ENCODE peak calls at places on chromosomes 5 and 9, in eight cellular contexts. One of them, this sample, is unnamed.

GRCh38 chr9:137034709-137035506 is 3.0 kb upstream of the FUT7 start:
- DNase-seq in GM12865: peak
- DNase-seq in right atrium auricular region: peak
- DNase-seq in fibroblast of the aortic adventitia: peak
- DNase-seq in astrocyte: peak
- DNase-seq in thyroid gland: peak
- DNase-seq in Calu3: peak
- DNase-seq in heart right ventricle: peak
- DNase-seq in this sample: peak

GRCh38 chr5:149785341-149785740 is 55.2 kb downstream of the PPARGC1B start:
- DNase-seq in Calu3: no peak
- DNase-seq in right atrium auricular region: no peak
- DNase-seq in astrocyte: no peak
- DNase-seq in heart right ventricle: no peak
- DNase-seq in thyroid gland: no peak
- DNase-seq in fibroblast of the aortic adventitia: no peak
- DNase-seq in GM12865: no peak
- DNase-seq in this sample: no peak

GRCh38 chr9:14652729-14653377 is 40.4 kb downstream of the ZDHHC21 start:
- DNase-seq in thyroid gland: no peak
- DNase-seq in GM12865: no peak
- DNase-seq in Calu3: no peak
- DNase-seq in right atrium auricular region: no peak
- DNase-seq in astrocyte: peak
- DNase-seq in heart right ventricle: no peak
- DNase-seq in fibroblast of the aortic adventitia: peak
- DNase-seq in this sample: no peak

GRCh38 chr5:10246761-10247160 is 2.9 kb downstream of the ATPSCKMT start:
- DNase-seq in right atrium auricular region: no peak
- DNase-seq in astrocyte: no peak
- DNase-seq in Calu3: no peak
- DNase-seq in fibroblast of the aortic adventitia: no peak
- DNase-seq in heart right ventricle: no peak
- DNase-seq in GM12865: no peak
- DNase-seq in thyroid gland: peak
- DNase-seq in this sample: no peak

GRCh38 chr9:126986506-126986951 is 71.9 kb downstream of the RALGPS1 start:
- DNase-seq in thyroid gland: no peak
- DNase-seq in Calu3: no peak
- DNase-seq in astrocyte: no peak
- DNase-seq in GM12865: peak
- DNase-seq in fibroblast of the aortic adventitia: no peak
- DNase-seq in heart right ventricle: no peak
- DNase-seq in right atrium auricular region: no peak
- DNase-seq in this sample: no peak

GRCh38 chr5:138033275-138033808 is 463 bp upstream of the FAM13B start:
- DNase-seq in right atrium auricular region: no peak
- DNase-seq in Calu3: no peak
- DNase-seq in astrocyte: no peak
- DNase-seq in heart right ventricle: no peak
- DNase-seq in thyroid gland: no peak
- DNase-seq in GM12865: no peak
- DNase-seq in fibroblast of the aortic adventitia: no peak
- DNase-seq in this sample: no peak

GRCh38 chr5:112597831-112598230 is 139.9 kb upstream of the APC start:
- DNase-seq in GM12865: no peak
- DNase-seq in right atrium auricular region: no peak
- DNase-seq in astrocyte: no peak
- DNase-seq in fibroblast of the aortic adventitia: no peak
- DNase-seq in thyroid gland: no peak
- DNase-seq in heart right ventricle: no peak
- DNase-seq in Calu3: no peak
- DNase-seq in this sample: no peak

GRCh38 chr9:92097997-92098482 is 17.2 kb downstream of the SPTLC1 start:
- DNase-seq in heart right ventricle: peak
- DNase-seq in GM12865: no peak
- DNase-seq in thyroid gland: peak
- DNase-seq in right atrium auricular region: peak
- DNase-seq in Calu3: peak
- DNase-seq in fibroblast of the aortic adventitia: peak
- DNase-seq in astrocyte: peak
- DNase-seq in this sample: no peak

GRCh38 chr9:18438300-18438925 is 35.5 kb upstream of the ADAMTSL1 start:
- DNase-seq in Calu3: no peak
- DNase-seq in right atrium auricular region: no peak
- DNase-seq in fibroblast of the aortic adventitia: peak
- DNase-seq in heart right ventricle: peak
- DNase-seq in thyroid gland: peak
- DNase-seq in GM12865: no peak
- DNase-seq in astrocyte: peak
- DNase-seq in this sample: no peak

GRCh38 chr9:135440620-135441019 is 39.0 kb upstream of the PPP1R26 start:
- DNase-seq in right atrium auricular region: no peak
- DNase-seq in heart right ventricle: no peak
- DNase-seq in Calu3: peak
- DNase-seq in fibroblast of the aortic adventitia: no peak
- DNase-seq in GM12865: no peak
- DNase-seq in astrocyte: no peak
- DNase-seq in thyroid gland: peak
- DNase-seq in this sample: no peak

GRCh38 chr5:152066760-152067159 is 142.1 kb upstream of the GLRA1 start:
- DNase-seq in GM12865: no peak
- DNase-seq in astrocyte: no peak
- DNase-seq in Calu3: no peak
- DNase-seq in right atrium auricular region: no peak
- DNase-seq in thyroid gland: no peak
- DNase-seq in heart right ventricle: no peak
- DNase-seq in fibroblast of the aortic adventitia: no peak
- DNase-seq in this sample: no peak

GRCh38 chr9:32180597-32180996 is 203.8 kb upstream of the ACO1 start:
- DNase-seq in thyroid gland: no peak
- DNase-seq in right atrium auricular region: no peak
- DNase-seq in fibroblast of the aortic adventitia: no peak
- DNase-seq in heart right ventricle: no peak
- DNase-seq in Calu3: no peak
- DNase-seq in GM12865: no peak
- DNase-seq in astrocyte: no peak
- DNase-seq in this sample: no peak

GRCh38 chr9:97740848-97741821 is 44.0 kb upstream of the XPA start:
- DNase-seq in right atrium auricular region: peak
- DNase-seq in astrocyte: peak
- DNase-seq in GM12865: peak
- DNase-seq in thyroid gland: peak
- DNase-seq in fibroblast of the aortic adventitia: peak
- DNase-seq in heart right ventricle: peak
- DNase-seq in Calu3: no peak
- DNase-seq in this sample: peak

GRCh38 chr5:142613231-142613630 is 72.7 kb downstream of the FGF1 start:
- DNase-seq in fibroblast of the aortic adventitia: no peak
- DNase-seq in GM12865: no peak
- DNase-seq in astrocyte: peak
- DNase-seq in Calu3: no peak
- DNase-seq in heart right ventricle: no peak
- DNase-seq in thyroid gland: no peak
- DNase-seq in right atrium auricular region: no peak
- DNase-seq in this sample: no peak

GRCh38 chr9:20477940-20478620 is 144.2 kb downstream of the MLLT3 start:
- DNase-seq in right atrium auricular region: no peak
- DNase-seq in fibroblast of the aortic adventitia: peak
- DNase-seq in astrocyte: peak
- DNase-seq in Calu3: no peak
- DNase-seq in heart right ventricle: no peak
- DNase-seq in GM12865: peak
- DNase-seq in thyroid gland: no peak
- DNase-seq in this sample: no peak

GRCh38 chr5:143241892-143242291 is 161.6 kb downstream of the NR3C1 start:
- DNase-seq in thyroid gland: no peak
- DNase-seq in right atrium auricular region: no peak
- DNase-seq in heart right ventricle: no peak
- DNase-seq in Calu3: no peak
- DNase-seq in GM12865: no peak
- DNase-seq in fibroblast of the aortic adventitia: peak
- DNase-seq in astrocyte: peak
- DNase-seq in this sample: no peak

GRCh38 chr9:133974631-133975341 is 17.3 kb downstream of the VAV2 start:
- DNase-seq in right atrium auricular region: no peak
- DNase-seq in Calu3: no peak
- DNase-seq in thyroid gland: no peak
- DNase-seq in fibroblast of the aortic adventitia: no peak
- DNase-seq in heart right ventricle: no peak
- DNase-seq in astrocyte: no peak
- DNase-seq in GM12865: no peak
- DNase-seq in this sample: no peak

GRCh38 chr9:13917534-13917933 is 396.4 kb downstream of the NFIB start:
- DNase-seq in Calu3: no peak
- DNase-seq in GM12865: no peak
- DNase-seq in astrocyte: no peak
- DNase-seq in thyroid gland: no peak
- DNase-seq in right atrium auricular region: no peak
- DNase-seq in heart right ventricle: no peak
- DNase-seq in fibroblast of the aortic adventitia: no peak
- DNase-seq in this sample: no peak

GRCh38 chr5:14505310-14506140 is 76.1 kb upstream of the OTULINL start:
- DNase-seq in fibroblast of the aortic adventitia: no peak
- DNase-seq in astrocyte: no peak
- DNase-seq in GM12865: no peak
- DNase-seq in thyroid gland: no peak
- DNase-seq in Calu3: no peak
- DNase-seq in right atrium auricular region: no peak
- DNase-seq in heart right ventricle: no peak
- DNase-seq in this sample: peak
- TF ChIP-seq CTCF in fibroblast of the aortic adventitia: peak
- TF ChIP-seq CTCF in astrocyte: no peak
- TF ChIP-seq CTCF in GM12865: no peak
- TF ChIP-seq CTCF in thyroid gland: no peak
- TF ChIP-seq CTCF in Calu3: no peak
- TF ChIP-seq CTCF in right atrium auricular region: no peak
- TF ChIP-seq CTCF in heart right ventricle: no peak
- TF ChIP-seq CTCF in this sample: no peak

DNA sequence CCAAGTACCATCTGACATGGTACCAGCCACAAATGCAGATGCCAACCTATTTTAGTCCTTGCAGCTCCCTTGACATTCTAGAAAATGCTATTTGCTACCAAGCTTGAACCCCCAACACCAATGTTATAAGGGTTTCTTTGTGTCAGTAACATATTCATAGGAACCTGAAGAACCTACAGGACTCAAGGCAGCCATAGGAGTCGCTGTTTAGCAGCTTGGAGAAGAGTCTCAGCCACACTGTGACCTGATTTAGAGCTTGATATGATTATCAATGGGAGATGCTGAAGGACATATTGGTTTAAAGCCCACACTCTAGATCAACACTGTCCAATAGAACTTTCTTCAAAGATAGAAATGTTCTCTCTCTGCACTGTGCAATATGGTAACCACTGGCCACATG is 6.4 kb upstream of the ZFR start:
- DNase-seq in fibroblast of the aortic adventitia: no peak
- DNase-seq in heart right ventricle: no peak
- DNase-seq in GM12865: peak
- DNase-seq in astrocyte: no peak
- DNase-seq in thyroid gland: no peak
- DNase-seq in right atrium auricular region: no peak
- DNase-seq in Calu3: no peak
- DNase-seq in this sample: no peak
- TF ChIP-seq CTCF in fibroblast of the aortic adventitia: no peak
- TF ChIP-seq CTCF in heart right ventricle: no peak
- TF ChIP-seq CTCF in GM12865: peak
- TF ChIP-seq CTCF in astrocyte: peak
- TF ChIP-seq CTCF in thyroid gland: no peak
- TF ChIP-seq CTCF in right atrium auricular region: no peak
- TF ChIP-seq CTCF in Calu3: no peak
- TF ChIP-seq CTCF in this sample: no peak

GRCh38 chr5:66171349-66172344 is 27.5 kb downstream of the SREK1 start:
- DNase-seq in Calu3: peak
- DNase-seq in fibroblast of the aortic adventitia: peak
- DNase-seq in heart right ventricle: no peak
- DNase-seq in GM12865: peak
- DNase-seq in thyroid gland: peak
- DNase-seq in right atrium auricular region: no peak
- DNase-seq in astrocyte: peak
- DNase-seq in this sample: peak
- TF ChIP-seq CTCF in Calu3: peak
- TF ChIP-seq CTCF in fibroblast of the aortic adventitia: peak
- TF ChIP-seq CTCF in heart right ventricle: peak
- TF ChIP-seq CTCF in GM12865: peak
- TF ChIP-seq CTCF in thyroid gland: peak
- TF ChIP-seq CTCF in right atrium auricular region: peak
- TF ChIP-seq CTCF in astrocyte: peak
- TF ChIP-seq CTCF in this sample: peak

GRCh38 chr5:8842906-8843590 is 702.8 kb downstream of the SEMA5A start:
- DNase-seq in fibroblast of the aortic adventitia: peak
- DNase-seq in heart right ventricle: no peak
- DNase-seq in thyroid gland: no peak
- DNase-seq in right atrium auricular region: no peak
- DNase-seq in Calu3: peak
- DNase-seq in GM12865: no peak
- DNase-seq in astrocyte: no peak
- DNase-seq in this sample: no peak
- TF ChIP-seq CTCF in fibroblast of the aortic adventitia: peak
- TF ChIP-seq CTCF in heart right ventricle: no peak
- TF ChIP-seq CTCF in thyroid gland: no peak
- TF ChIP-seq CTCF in right atrium auricular region: peak
- TF ChIP-seq CTCF in Calu3: no peak
- TF ChIP-seq CTCF in GM12865: no peak
- TF ChIP-seq CTCF in astrocyte: peak
- TF ChIP-seq CTCF in this sample: no peak

GRCh38 chr5:133404724-133405123 is 207.6 kb downstream of the FSTL4 start:
- DNase-seq in fibroblast of the aortic adventitia: no peak
- DNase-seq in astrocyte: peak
- DNase-seq in Calu3: no peak
- DNase-seq in GM12865: no peak
- DNase-seq in right atrium auricular region: no peak
- DNase-seq in heart right ventricle: no peak
- DNase-seq in thyroid gland: no peak
- DNase-seq in this sample: no peak
- TF ChIP-seq CTCF in fibroblast of the aortic adventitia: no peak
- TF ChIP-seq CTCF in astrocyte: peak
- TF ChIP-seq CTCF in Calu3: no peak
- TF ChIP-seq CTCF in GM12865: peak
- TF ChIP-seq CTCF in right atrium auricular region: no peak
- TF ChIP-seq CTCF in heart right ventricle: no peak
- TF ChIP-seq CTCF in thyroid gland: no peak
- TF ChIP-seq CTCF in this sample: no peak